ENCODE peak calls at places on chromosomes 3 and 15, in four cellular contexts. Q, V, Y and K are unnamed samples.

GRCh38 chr3:189233225-189233858 is 61.6 kb downstream of the TPRG1 start:
- DNase-seq in Q (peak), V (peak), Y (no peak), K (peak)

GRCh38 chr3:176961916-176962315 is 235.4 kb downstream of the TBL1XR1 start:
- DNase-seq in Q (no peak), V (no peak), Y (no peak), K (no peak)

GRCh38 chr3:27535809-27536392 is 51.7 kb upstream of the SLC4A7 start:
- DNase-seq in Q (no peak), V (no peak), Y (no peak), K (no peak)

GRCh38 chr3:33729993-33730392 is 11.9 kb upstream of the CLASP2 start:
- DNase-seq in Q (no peak), V (no peak), Y (no peak), K (peak)

GRCh38 chr15:62122249-62122648 is 42.8 kb downstream of the C2CD4B start:
- DNase-seq in Q (no peak), V (no peak), Y (no peak), K (no peak)

GRCh38 chr3:59843816-59844215 is 794.0 kb upstream of the CFAP20DC start:
- DNase-seq in Q (no peak), V (no peak), Y (no peak), K (no peak)

GRCh38 chr15:36422631-36423030 is 156.8 kb upstream of the CDIN1 start:
- DNase-seq in Q (no peak), V (no peak), Y (no peak), K (no peak)

GRCh38 chr15:74630284-74631086 is 14.8 kb downstream of the CLK3 start:
- DNase-seq in Q (no peak), V (no peak), Y (no peak), K (no peak)

GRCh38 chr15:85545185-85545584 is 164.8 kb downstream of the AKAP13 start:
- DNase-seq in Q (no peak), V (no peak), Y (no peak), K (no peak)

GRCh38 chr3:190089711-190090110 is 31.0 kb downstream of the P3H2 start:
- DNase-seq in Q (no peak), V (no peak), Y (peak), K (no peak)

GRCh38 chr15:43151688-43152087 is 18.3 kb downstream of the TMEM62 start:
- DNase-seq in Q (no peak), V (no peak), Y (no peak), K (no peak)

GRCh38 chr3:111610189-111610588 is 15.0 kb upstream of the ZBED2 start:
- DNase-seq in Q (no peak), V (no peak), Y (peak), K (no peak)

GRCh38 chr15:89750560-89751542 is at the start of gene MESP1:
- DNase-seq in Q (peak), V (peak), Y (peak), K (peak)
- TF ChIP-seq POLR2A in Q (no peak), V (no peak), Y (no peak), K (peak)

DNA sequence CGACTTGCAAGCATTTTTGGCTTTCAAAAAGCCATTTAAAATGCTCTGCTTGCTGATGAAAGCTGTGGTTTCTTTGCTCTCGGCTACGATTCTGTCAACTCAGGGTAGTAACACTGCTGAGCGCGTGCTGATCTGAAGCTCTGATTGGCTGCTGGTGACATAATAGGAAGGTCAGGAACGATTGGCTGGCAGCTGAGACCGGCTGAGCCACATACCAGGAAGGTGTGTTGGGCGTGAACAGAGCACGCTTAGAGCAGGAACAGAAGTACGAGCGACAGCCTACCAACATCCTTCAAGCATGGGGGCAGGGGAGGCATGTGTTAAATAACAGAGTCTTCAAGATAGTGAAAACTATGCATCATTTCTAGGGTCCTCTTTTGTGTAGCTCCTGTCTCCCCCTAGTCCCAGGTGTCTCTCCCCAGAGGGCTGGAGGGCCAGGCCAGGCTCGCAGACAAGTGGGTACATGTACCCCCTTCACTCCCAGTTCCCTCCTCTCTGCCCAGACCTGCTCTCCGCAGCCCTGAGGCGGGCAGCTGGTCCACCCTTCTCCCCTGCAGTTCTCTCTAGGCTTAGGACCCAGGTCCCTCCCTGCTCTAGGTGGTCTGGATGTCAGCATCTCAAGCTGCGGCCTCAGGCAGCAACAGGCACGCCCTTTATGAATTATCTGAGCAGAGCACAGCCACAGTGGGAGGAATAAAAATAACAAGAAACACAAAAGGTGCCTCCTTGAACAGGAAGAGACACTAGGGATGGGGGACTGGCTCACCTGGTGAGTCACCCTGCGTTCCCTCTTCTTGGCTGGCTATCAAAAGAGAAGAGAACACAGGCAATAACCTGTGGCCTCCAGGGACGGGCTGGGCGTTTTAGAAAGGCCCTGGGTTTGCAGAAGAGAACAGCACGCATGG is 76.0 kb downstream of the TAMM41 start:
- DNase-seq in Q (peak), V (peak), Y (peak), K (peak)
- TF ChIP-seq POLR2AphosphoS5 in Q (peak), V (no peak), Y (no peak), K (peak)

DNA sequence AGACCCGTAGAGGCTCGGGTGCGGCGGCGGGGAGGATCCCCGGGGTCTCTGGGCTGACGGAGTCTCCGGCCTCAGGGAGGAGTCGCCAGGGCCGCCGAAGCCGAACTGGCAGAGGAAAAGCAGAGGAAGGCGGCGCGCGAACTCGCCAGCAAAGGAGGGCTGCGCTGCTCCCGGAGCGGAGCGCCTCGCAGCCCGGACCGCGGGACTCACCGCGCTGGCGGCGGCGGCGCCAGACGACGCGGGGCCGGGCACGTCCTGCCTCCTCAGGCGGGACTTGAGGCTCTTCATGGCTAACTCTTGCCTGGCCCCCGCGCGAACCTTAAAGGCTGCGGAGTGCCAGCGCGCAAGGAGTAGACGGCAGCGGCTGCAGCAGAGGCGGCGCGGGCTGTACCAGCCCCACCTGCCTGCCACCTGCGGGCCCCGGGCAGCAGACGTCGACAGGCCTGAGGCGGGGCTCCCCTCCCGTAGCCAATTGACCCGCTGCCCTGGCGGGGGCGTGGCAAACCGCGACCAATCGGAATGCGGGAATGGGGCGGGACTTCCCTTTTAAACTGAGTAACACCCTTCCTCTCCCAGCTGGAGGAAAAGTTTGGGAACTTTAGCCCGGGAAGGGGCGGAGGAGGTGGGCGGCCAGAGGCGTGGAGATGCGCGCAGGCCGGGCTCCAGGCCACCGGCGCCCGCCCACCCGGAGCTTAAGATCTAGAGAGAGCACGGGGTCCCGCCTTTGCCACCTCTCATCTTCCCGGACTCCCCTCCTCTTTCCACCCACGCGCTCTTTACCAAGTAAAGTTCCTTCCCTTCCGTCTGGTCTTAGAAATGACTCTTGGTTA is at the start of gene UACA:
- DNase-seq in Q (peak), V (peak), Y (peak), K (peak)
- TF ChIP-seq EP300 in Q (no peak), V (no peak), Y (no peak), K (no peak)

GRCh38 chr3:160754855-160755747 is 930 bp upstream of the PPM1L start:
- DNase-seq in Q (peak), V (peak), Y (peak), K (peak)
- TF ChIP-seq POLR2A in Q (peak), V (peak), Y (peak), K (peak)

GRCh38 chr15:33242165-33242564 is 47.7 kb upstream of the FMN1 start:
- DNase-seq in Q (no peak), V (no peak), Y (no peak), K (no peak)
- TF ChIP-seq POLR2AphosphoS5 in Q (no peak), V (no peak), Y (no peak), K (no peak)

GRCh38 chr15:95442107-95442719 is 888.3 kb upstream of the NR2F2 start:
- DNase-seq in Q (no peak), V (no peak), Y (no peak), K (no peak)
- TF ChIP-seq EP300 in Q (no peak), V (no peak), Y (no peak), K (no peak)

DNA sequence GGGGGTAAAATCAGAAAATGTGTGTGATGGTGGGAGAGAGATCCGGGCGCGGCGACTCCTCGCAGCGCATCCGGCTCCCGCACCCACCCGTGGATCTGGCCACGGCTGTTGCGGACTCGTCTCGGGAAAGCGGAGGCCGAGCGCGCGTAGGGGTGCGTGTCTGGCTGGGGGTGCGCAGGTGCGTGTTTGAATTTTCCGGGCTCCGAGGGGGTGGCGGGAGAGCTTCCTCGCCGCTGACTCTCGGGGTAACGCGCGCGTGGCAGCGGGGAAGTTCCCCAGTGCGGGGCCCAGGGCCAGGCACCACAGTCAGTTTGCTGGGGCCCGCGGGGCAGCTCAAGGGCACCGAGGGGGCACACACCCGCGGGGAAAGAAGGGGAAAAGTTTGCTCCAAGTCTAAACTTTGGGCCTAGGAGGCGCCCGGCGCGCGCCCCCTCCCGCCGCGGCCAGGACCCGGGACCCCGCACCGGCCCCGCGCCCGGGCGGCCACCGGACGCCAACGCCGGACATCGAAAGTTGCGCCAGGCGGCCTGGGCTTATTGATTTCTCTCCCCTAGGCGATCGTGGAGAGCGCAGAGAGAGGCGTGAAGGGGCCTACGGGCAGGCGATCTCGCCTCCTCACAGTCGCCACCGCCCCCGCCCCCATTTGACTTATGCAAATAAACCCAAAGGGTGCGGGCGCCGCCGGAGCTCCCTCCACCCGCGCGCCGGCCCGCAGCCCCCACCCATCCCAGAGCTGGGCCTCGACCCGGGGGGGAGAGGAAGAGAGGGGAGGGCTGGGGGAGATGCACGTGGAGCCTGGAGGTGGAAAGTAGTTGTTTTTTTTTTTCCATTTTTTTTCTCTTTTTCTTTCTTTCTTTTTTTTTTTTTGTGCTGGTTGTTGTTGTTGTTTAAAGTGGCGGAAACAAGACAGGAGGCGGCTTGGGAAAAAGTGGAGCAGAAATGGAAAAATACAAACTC is 638 bp downstream of the FOXP1 start:
- DNase-seq in Q (peak), V (peak), Y (no peak), K (peak)
- TF ChIP-seq POLR2A in Q (no peak), V (peak), Y (no peak), K (no peak)

GRCh38 chr3:158703566-158703965 is 28.7 kb downstream of the RARRES1 start:
- DNase-seq in Q (no peak), V (no peak), Y (no peak), K (no peak)

GRCh38 chr3:158701666-158702065 is 29.2 kb upstream of the LXN start:
- DNase-seq in Q (no peak), V (no peak), Y (no peak), K (no peak)

GRCh38 chr3:158696618-158697017 is 24.2 kb upstream of the LXN start:
- DNase-seq in Q (no peak), V (no peak), Y (no peak), K (no peak)

GRCh38 chr3:158702815-158703481 is 29.3 kb downstream of the RARRES1 start:
- DNase-seq in Q (no peak), V (no peak), Y (no peak), K (no peak)

GRCh38 chr3:158700559-158700958 is 28.1 kb upstream of the LXN start:
- DNase-seq in Q (no peak), V (no peak), Y (no peak), K (no peak)
- TF ChIP-seq POLR2AphosphoS5 in Q (no peak), V (no peak), Y (no peak), K (no peak)

DNA sequence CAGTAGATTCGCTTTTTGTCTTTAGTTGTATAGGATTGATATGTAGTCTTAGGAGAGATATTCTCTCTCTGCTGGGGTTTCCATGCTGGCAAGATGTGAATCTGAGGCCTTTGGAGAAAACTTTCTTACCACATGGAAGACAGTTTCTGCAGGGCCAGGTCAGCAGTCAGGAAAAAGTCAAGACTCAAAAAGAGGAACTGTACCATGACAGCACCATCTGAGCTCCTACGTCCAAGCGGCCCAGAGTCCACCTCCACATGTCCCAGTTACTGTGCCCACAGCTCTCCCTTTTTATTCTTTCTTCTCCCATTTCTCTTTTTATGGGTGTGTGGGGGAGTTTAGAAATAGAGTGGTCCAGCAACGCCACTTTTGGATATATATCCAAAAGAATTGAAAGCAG is 172.0 kb downstream of the MTHFS start:
- DNase-seq in Q (no peak), V (no peak), Y (no peak), K (no peak)
- TF ChIP-seq EP300 in Q (no peak), V (no peak), Y (no peak), K (no peak)

GRCh38 chr15:100863406-100864198 is 16.0 kb upstream of the ALDH1A3 start:
- DNase-seq in Q (no peak), V (no peak), Y (no peak), K (peak)

GRCh38 chr15:100862162-100862561 is 17.5 kb upstream of the ALDH1A3 start:
- DNase-seq in Q (no peak), V (no peak), Y (no peak), K (no peak)

GRCh38 chr15:100866386-100867330 is 13.0 kb upstream of the ALDH1A3 start:
- DNase-seq in Q (no peak), V (peak), Y (no peak), K (no peak)

GRCh38 chr15:100869151-100869999 is 10.3 kb upstream of the ALDH1A3 start:
- DNase-seq in Q (peak), V (peak), Y (no peak), K (no peak)

GRCh38 chr15:100867476-100867875 is 12.2 kb upstream of the ALDH1A3 start:
- DNase-seq in Q (no peak), V (no peak), Y (no peak), K (peak)
- TF ChIP-seq POLR2A in Q (no peak), V (no peak), Y (no peak), K (no peak)